ENCODE peak calls at places on chromosome 4, in eight cellular contexts. M is IMR-90, H is BJ, T is left lung, S is neural progenitor cell, L is AG09309, G is cardiac muscle cell, A is spleen. P is an unnamed sample.

GRCh38 chr4:187020681-187021080 is 297.0 kb upstream of the FAT1 start:
- DNase-seq in G (no peak), T (no peak), S (no peak), M (no peak), H (no peak), L (no peak), A (no peak), P (no peak)

GRCh38 chr4:150598906-150599305 is 17.0 kb downstream of the MAB21L2 start:
- DNase-seq in G (no peak), M (no peak), S (no peak), H (no peak), T (no peak), L (no peak), A (no peak), P (no peak)

GRCh38 chr4:151895671-151896070 is 134.9 kb upstream of the GATB start:
- DNase-seq in L (no peak), M (no peak), T (no peak), G (no peak), H (no peak), S (no peak), A (no peak), P (no peak)

GRCh38 chr4:169774466-169775445 is 17.0 kb upstream of the HPF1 start:
- DNase-seq in G (peak), T (no peak), M (no peak), A (peak), L (no peak), H (no peak), S (peak), P (no peak)

GRCh38 chr4:84099591-84099990 is 399.5 kb downstream of the NKX6-1 start:
- DNase-seq in L (no peak), S (no peak), H (no peak), G (no peak), T (no peak), A (no peak), M (no peak), P (no peak)

GRCh38 chr4:5638316-5638715 is 70.0 kb downstream of the EVC2 start:
- DNase-seq in H (peak), L (peak), S (no peak), T (no peak), M (peak), G (no peak), A (no peak), P (peak)

GRCh38 chr4:179624768-179625181 is 2182.5 kb upstream of the AGA start:
- DNase-seq in A (no peak), M (peak), H (no peak), S (peak), L (no peak), G (peak), T (no peak), P (peak)

GRCh38 chr4:113146876-113147358 is 97.5 kb downstream of the ANK2 start:
- DNase-seq in L (no peak), T (no peak), A (no peak), M (no peak), G (no peak), S (no peak), H (no peak), P (no peak)

GRCh38 chr4:2253160-2254084 is 8.5 kb downstream of the MXD4 start:
- DNase-seq in A (peak), T (peak), L (no peak), G (no peak), M (no peak), H (no peak), S (no peak), P (no peak)

GRCh38 chr4:186727149-186727976 is 3.7 kb upstream of the FAT1 start:
- DNase-seq in T (no peak), A (no peak), M (peak), S (peak), H (no peak), G (peak), L (no peak), P (no peak)

GRCh38 chr4:181566490-181566889 is 676.7 kb upstream of the TENM3 start:
- DNase-seq in S (no peak), H (no peak), G (no peak), M (peak), T (no peak), A (no peak), L (peak), P (no peak)

GRCh38 chr4:120156115-120156718 is 89.6 kb upstream of the MAD2L1 start:
- DNase-seq in G (peak), T (no peak), M (peak), H (peak), A (no peak), L (peak), S (peak), P (peak)

GRCh38 chr4:8188085-8188484 is 11.0 kb upstream of the SH3TC1 start:
- DNase-seq in T (no peak), A (no peak), H (no peak), S (no peak), M (no peak), L (no peak), G (no peak), P (no peak)

GRCh38 chr4:169397762-169398161 is 127.0 kb upstream of the SH3RF1 start:
- DNase-seq in S (no peak), L (no peak), T (no peak), G (no peak), A (no peak), H (no peak), M (peak), P (no peak)

GRCh38 chr4:143335979-143336827 is 473 bp upstream of the GAB1 start:
- DNase-seq in M (peak), T (peak), L (no peak), H (peak), A (peak), G (peak), S (peak), P (peak)
- TF ChIP-seq CTCF in M (no peak), T (no peak), L (no peak), H (no peak), A (peak), G (no peak), S (peak), P (peak)

GRCh38 chr4:52947691-52948397 is 85.7 kb downstream of the RASL11B start:
- DNase-seq in L (no peak), M (no peak), T (no peak), S (peak), H (no peak), A (no peak), G (no peak), P (no peak)

GRCh38 chr4:52946811-52947210 is 84.7 kb downstream of the RASL11B start:
- DNase-seq in T (no peak), G (peak), H (no peak), A (no peak), L (no peak), M (no peak), S (peak), P (no peak)

GRCh38 chr4:52943644-52944043 is 81.5 kb downstream of the RASL11B start:
- DNase-seq in M (no peak), A (no peak), G (no peak), L (no peak), H (no peak), S (no peak), T (no peak), P (no peak)

GRCh38 chr4:52945982-52946381 is 83.9 kb downstream of the RASL11B start:
- DNase-seq in T (no peak), G (no peak), L (no peak), S (no peak), H (no peak), M (no peak), A (no peak), P (no peak)

DNA sequence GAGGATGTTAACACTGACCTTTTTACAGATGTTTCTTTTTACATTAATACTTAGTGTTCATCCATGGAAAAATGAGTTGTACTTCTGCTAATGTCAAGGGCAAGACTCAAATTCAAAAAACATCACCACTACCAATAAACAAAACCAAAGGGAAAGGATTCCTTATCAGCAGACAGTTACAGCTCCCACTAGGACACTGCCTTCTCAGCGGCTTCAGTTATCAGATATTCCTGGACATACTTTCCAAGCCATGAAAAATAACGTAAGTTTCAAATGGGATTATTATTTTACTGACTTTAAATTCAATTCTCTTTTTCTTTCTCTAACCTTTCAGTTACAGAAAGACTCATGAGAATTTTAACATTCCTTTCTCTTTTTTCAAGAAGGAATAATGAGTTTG is 83.4 kb downstream of the RASL11B start:
- DNase-seq in A (no peak), M (no peak), G (no peak), T (no peak), S (no peak), L (no peak), H (no peak), P (no peak)
- H3K4me3 ChIP-seq in A (peak), M (no peak), G (no peak), T (no peak), S (no peak), L (no peak), H (no peak), P (no peak)

GRCh38 chr4:158999166-158999682 is 103.7 kb upstream of the RAPGEF2 start:
- DNase-seq in G (no peak), M (no peak), T (no peak), L (no peak), H (no peak), S (no peak), A (no peak), P (no peak)

GRCh38 chr4:158997660-158998349 is 105.1 kb upstream of the RAPGEF2 start:
- DNase-seq in A (no peak), H (no peak), M (no peak), G (no peak), L (no peak), T (no peak), S (no peak), P (no peak)

GRCh38 chr4:159002950-159003349 is 99.9 kb upstream of the RAPGEF2 start:
- DNase-seq in A (no peak), M (peak), G (no peak), S (no peak), T (no peak), L (peak), H (no peak), P (no peak)

GRCh38 chr4:158998624-158999023 is 104.3 kb upstream of the RAPGEF2 start:
- DNase-seq in L (peak), M (no peak), T (no peak), G (no peak), H (no peak), S (no peak), A (no peak), P (peak)

DNA sequence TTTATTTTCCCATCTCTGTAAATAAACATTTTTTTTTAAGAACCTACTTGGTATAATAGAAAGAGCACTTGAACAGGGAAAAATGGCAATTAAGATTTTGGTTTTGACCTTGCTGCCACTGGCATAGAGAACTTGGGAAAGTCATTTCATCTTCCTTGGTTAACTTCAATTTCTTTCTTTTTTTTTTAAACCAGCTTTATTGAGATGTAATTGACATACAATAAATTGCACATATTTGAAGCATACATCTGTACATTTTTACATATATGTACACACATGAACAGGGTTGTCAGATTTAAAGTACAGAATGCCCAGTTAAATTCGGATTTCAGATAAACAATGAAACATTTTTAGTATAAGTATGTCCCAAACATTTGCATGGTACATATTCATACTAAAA is 103.0 kb upstream of the RAPGEF2 start:
- DNase-seq in G (no peak), H (no peak), L (no peak), S (no peak), A (no peak), M (no peak), T (no peak), P (no peak)
- TF ChIP-seq CTCF in G (no peak), H (no peak), L (no peak), S (no peak), A (no peak), M (no peak), T (no peak), P (no peak)

GRCh38 chr4:6907658-6908191 is 1.9 kb upstream of the TBC1D14 start:
- DNase-seq in A (peak), M (no peak), T (peak), H (no peak), G (peak), S (peak), L (no peak), P (no peak)
- H3K4me3 ChIP-seq in A (no peak), M (no peak), T (no peak), H (no peak), G (no peak), S (peak), L (no peak), P (no peak)